ENCODE peak calls at places on chromosomes 5 and 9, in four cellular contexts. One of them, this sample, is unnamed.

GRCh38 chr5:114192108-114192507 is 169.8 kb upstream of the KCNN2 start:
- DNase-seq in MV-4-11: peak
- DNase-seq in endothelial cell: no peak
- DNase-seq in neural crest cell: no peak
- DNase-seq in this sample: no peak

GRCh38 chr9:22052376-22052945 is 43.4 kb upstream of the CDKN2B start:
- DNase-seq in endothelial cell: no peak
- DNase-seq in MV-4-11: no peak
- DNase-seq in neural crest cell: no peak
- DNase-seq in this sample: no peak

GRCh38 chr9:68894502-68894901 is 119.4 kb downstream of the PRKACG start:
- DNase-seq in endothelial cell: no peak
- DNase-seq in MV-4-11: no peak
- DNase-seq in neural crest cell: no peak
- DNase-seq in this sample: no peak

GRCh38 chr5:60076746-60077145 is 183.2 kb upstream of the PDE4D start:
- DNase-seq in endothelial cell: no peak
- DNase-seq in neural crest cell: no peak
- DNase-seq in MV-4-11: no peak
- DNase-seq in this sample: no peak

GRCh38 chr9:98819231-98819630 is 11.8 kb downstream of the GALNT12 start:
- DNase-seq in neural crest cell: no peak
- DNase-seq in MV-4-11: no peak
- DNase-seq in endothelial cell: no peak
- DNase-seq in this sample: no peak

GRCh38 chr9:89881431-89881830 is 276.6 kb downstream of the GADD45G start:
- DNase-seq in neural crest cell: no peak
- DNase-seq in endothelial cell: no peak
- DNase-seq in MV-4-11: no peak
- DNase-seq in this sample: no peak

GRCh38 chr5:40781843-40782409 is 16.2 kb downstream of the PRKAA1 start:
- DNase-seq in endothelial cell: no peak
- DNase-seq in neural crest cell: no peak
- DNase-seq in MV-4-11: peak
- DNase-seq in this sample: no peak

GRCh38 chr9:112867275-112867991 is 23.2 kb downstream of the SLC46A2 start:
- DNase-seq in endothelial cell: no peak
- DNase-seq in neural crest cell: no peak
- DNase-seq in MV-4-11: peak
- DNase-seq in this sample: peak

GRCh38 chr5:125181159-125181558 is 434.7 kb upstream of the ZNF608 start:
- DNase-seq in neural crest cell: no peak
- DNase-seq in MV-4-11: no peak
- DNase-seq in endothelial cell: no peak
- DNase-seq in this sample: no peak